ENCODE peak calls at places on chromosomes 16 and 17, in six cellular contexts. X is endodermal cell, A is RWPE2, J is dorsolateral prefrontal cortex, N is HL-60, B is right cardiac atrium. F is an unnamed sample.
A peak's percentile ranks its signal among the peaks of the same experiment; 100 is the strongest.

GRCh38 chr16:2079311-2079800 is 31.6 kb downstream of the TSC2 start:
- DNase-seq in N (no peak), B (no peak), A (no peak), J (no peak), X (no peak), F (no peak)

GRCh38 chr16:383326-384020 is 1.7 kb upstream of the PGAP6 start:
- DNase-seq in X (peak; percentile 93), N (no peak), B (peak; percentile 53), J (no peak), A (peak; percentile 75), F (no peak)

GRCh38 chr17:41697122-41697962 is 8.7 kb downstream of the EIF1 start:
- DNase-seq in J (peak; percentile 43), N (peak; percentile 74), X (peak; percentile 37), B (peak; percentile 83), A (no peak), F (no peak)

GRCh38 chr16:73298562-73298961 is 250.6 kb upstream of the ZFHX3 start:
- DNase-seq in N (no peak), X (peak; percentile 63), B (no peak), J (no peak), A (no peak), F (no peak)

GRCh38 chr16:78478267-78478821 is 378.9 kb downstream of the WWOX start:
- DNase-seq in B (no peak), A (no peak), J (no peak), X (peak; percentile 75), N (no peak), F (no peak)

GRCh38 chr17:38562215-38562569 is 43.6 kb downstream of the SRCIN1 start:
- DNase-seq in A (no peak), J (no peak), N (no peak), X (no peak), B (no peak), F (no peak)

GRCh38 chr16:51061355-51061754 is 89.7 kb downstream of the SALL1 start:
- DNase-seq in A (no peak), B (no peak), X (no peak), N (no peak), J (no peak), F (no peak)

GRCh38 chr17:51120357-51120738 is 320 bp downstream of the SPAG9 start:
- DNase-seq in X (no peak), B (no peak), A (peak; percentile 73), N (peak; percentile 39), J (peak; percentile 45), F (peak; percentile 55)

GRCh38 chr17:35429702-35430101 is 2.6 kb downstream of the SLFN12 start:
- DNase-seq in B (no peak), N (no peak), X (no peak), A (no peak), J (no peak), F (no peak)

GRCh38 chr16:56603589-56603988 is 4.8 kb upstream of the MT2A start:
- DNase-seq in B (peak; percentile 68), J (peak; percentile 33), X (peak; percentile 87), A (no peak), N (peak; percentile 62), F (peak; percentile 89)

GRCh38 chr16:14302399-14303181 is 231.5 kb downstream of the MRTFB start:
- DNase-seq in J (peak; percentile 43), B (peak; percentile 81), A (no peak), N (no peak), X (peak; percentile 78), F (peak; percentile 35)

GRCh38 chr17:77068915-77069314 is 71.9 kb upstream of the SEC14L1 start:
- DNase-seq in N (no peak), J (no peak), A (peak; percentile 79), X (no peak), B (no peak), F (no peak)

GRCh38 chr17:81517339-81518112 is 4.9 kb upstream of the ACTG1 start:
- DNase-seq in X (peak; percentile 86), J (no peak), A (peak; percentile 52), B (peak; percentile 67), N (peak; percentile 43), F (peak; percentile 88)

GRCh38 chr16:191783-192294 is 11.6 kb downstream of the HBQ1 start:
- DNase-seq in B (no peak), J (no peak), N (no peak), X (no peak), A (no peak), F (no peak)

GRCh38 chr17:27856676-27857429 is 36.3 kb downstream of the LYRM9 start:
- DNase-seq in X (peak; percentile 46), N (no peak), A (no peak), B (no peak), J (no peak), F (no peak)

GRCh38 chr16:1188781-1189189 is 35.9 kb downstream of the CACNA1H start:
- DNase-seq in A (no peak), J (no peak), X (peak; percentile 90), B (peak; percentile 78), N (peak; percentile 3), F (no peak)

DNA sequence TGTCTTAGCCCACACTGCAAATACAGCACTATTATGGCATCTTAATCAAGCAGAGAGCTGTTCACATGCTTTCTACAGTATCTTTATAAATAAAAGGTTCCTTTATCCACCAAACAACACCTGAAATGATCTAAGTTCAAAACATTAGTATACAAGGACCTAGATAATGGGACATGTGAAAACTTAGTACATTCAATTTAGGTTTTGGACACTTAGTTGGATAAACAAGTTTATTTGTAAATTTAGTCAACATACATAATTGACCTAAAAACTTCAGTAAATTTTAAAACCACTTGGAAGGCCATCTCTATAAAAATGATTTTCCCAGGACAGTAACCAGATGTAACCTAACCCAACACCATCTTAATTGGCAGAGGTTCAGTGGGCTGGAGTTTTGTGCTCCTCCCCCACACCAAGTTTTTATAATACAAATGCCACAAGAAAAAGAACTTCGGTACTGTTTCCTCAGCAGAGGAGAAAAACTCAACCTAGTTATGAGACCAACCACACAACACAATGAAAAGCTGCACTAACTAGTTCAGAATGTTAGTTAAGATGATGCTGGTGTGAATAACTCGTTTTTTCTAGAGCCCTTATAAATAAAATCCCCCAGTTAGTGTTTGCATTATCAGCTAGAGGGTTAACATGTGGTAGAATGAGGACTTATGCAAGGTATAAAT is 7.2 kb upstream of the UNK start:
- DNase-seq in B (no peak), X (no peak), J (no peak), A (no peak), N (no peak), F (no peak)
- H3K27ac ChIP-seq in B (peak overlapping the region; percentile 0), X (no peak overlapping the region), J (no peak overlapping the region), A (peak overlapping the region; percentile 92), N (peak overlapping the region; percentile 7), F (no peak overlapping the region)

GRCh38 chr17:7024402-7024785 is 1.5 kb downstream of the BCL6B start:
- DNase-seq in X (peak; percentile 50), J (no peak), N (no peak), B (no peak), A (no peak), F (no peak)
- H3K27ac ChIP-seq in X (no peak overlapping the region), J (no peak overlapping the region), N (no peak overlapping the region), B (no peak overlapping the region), A (no peak overlapping the region), F (no peak overlapping the region)

GRCh38 chr16:79767597-79768280 is 167.2 kb upstream of the MAF start:
- DNase-seq in N (no peak), B (peak; percentile 50), A (no peak), X (peak; percentile 60), J (peak; percentile 15), F (no peak)
- H3K27ac ChIP-seq in N (no peak overlapping the region), B (peak overlapping the region; percentile 63), A (peak overlapping the region; percentile 26), X (no peak overlapping the region), J (peak overlapping the region; percentile 81), F (no peak overlapping the region)

GRCh38 chr16:71722801-71723536 is 1.5 kb downstream of the PHLPP2 start:
- DNase-seq in A (peak; percentile 91), B (peak; percentile 90), J (peak; percentile 54), X (peak; percentile 94), N (peak; percentile 10), F (peak; percentile 78)

GRCh38 chr16:71721066-71721740 is 3.3 kb downstream of the PHLPP2 start:
- DNase-seq in B (no peak), N (no peak), A (no peak), X (no peak), J (no peak), F (no peak)

GRCh38 chr16:71726491-71727319 is 2.2 kb upstream of the PHLPP2 start:
- DNase-seq in N (no peak), J (no peak), B (no peak), X (no peak), A (no peak), F (no peak)

GRCh38 chr16:71724320-71724751 is at the start of gene PHLPP2:
- DNase-seq in B (no peak), J (no peak), X (no peak), A (no peak), N (no peak), F (no peak)

DNA sequence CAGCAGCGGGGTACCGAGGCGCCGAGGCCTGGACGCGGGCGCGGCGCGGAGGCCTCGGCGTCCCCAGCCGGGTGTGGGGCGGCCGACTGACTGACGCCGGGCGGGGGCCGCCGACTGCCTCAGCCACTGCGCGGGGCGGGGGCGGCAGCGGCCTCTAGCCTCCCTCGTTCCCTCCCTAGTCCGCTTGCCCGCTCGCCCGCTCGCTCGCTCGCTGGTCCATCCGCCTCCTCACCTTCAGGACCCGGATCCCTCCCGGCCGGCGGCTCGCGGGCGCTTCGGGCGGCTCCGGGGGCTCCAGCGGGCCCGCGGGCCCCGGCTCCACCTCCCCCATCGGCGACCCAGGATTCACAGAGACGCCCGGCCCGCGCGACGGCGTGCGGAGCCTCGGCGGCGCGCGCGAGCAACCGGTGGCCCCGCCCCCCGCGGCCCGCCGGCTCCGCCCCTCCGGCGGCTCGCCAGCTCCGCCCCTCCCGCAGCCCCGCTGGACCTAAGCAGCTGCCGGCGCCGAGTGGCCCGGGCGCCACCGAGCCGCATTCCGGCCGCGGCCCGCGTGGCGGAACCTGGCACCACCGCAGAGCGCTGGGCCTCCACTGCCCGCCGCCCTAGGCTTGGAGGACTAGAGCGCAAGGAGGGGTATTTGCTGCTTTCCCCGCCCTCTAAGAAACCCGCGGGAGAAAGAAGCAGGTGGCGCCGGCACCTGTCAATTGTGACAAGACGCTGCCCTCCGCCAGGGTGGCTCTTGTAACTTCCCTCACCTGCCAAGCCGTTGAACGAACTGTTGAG is 773 bp downstream of the PHLPP2 start:
- DNase-seq in A (no peak), N (peak; percentile 40), B (peak; percentile 91), X (peak; percentile 92), J (peak; percentile 76), F (peak; percentile 78)
- H3K27ac ChIP-seq in A (peak overlapping the region; percentile 67), N (no peak overlapping the region), B (peak overlapping the region; percentile 50), X (peak overlapping the region; percentile 24), J (peak overlapping the region; percentile 82), F (peak overlapping the region; percentile 93)

DNA sequence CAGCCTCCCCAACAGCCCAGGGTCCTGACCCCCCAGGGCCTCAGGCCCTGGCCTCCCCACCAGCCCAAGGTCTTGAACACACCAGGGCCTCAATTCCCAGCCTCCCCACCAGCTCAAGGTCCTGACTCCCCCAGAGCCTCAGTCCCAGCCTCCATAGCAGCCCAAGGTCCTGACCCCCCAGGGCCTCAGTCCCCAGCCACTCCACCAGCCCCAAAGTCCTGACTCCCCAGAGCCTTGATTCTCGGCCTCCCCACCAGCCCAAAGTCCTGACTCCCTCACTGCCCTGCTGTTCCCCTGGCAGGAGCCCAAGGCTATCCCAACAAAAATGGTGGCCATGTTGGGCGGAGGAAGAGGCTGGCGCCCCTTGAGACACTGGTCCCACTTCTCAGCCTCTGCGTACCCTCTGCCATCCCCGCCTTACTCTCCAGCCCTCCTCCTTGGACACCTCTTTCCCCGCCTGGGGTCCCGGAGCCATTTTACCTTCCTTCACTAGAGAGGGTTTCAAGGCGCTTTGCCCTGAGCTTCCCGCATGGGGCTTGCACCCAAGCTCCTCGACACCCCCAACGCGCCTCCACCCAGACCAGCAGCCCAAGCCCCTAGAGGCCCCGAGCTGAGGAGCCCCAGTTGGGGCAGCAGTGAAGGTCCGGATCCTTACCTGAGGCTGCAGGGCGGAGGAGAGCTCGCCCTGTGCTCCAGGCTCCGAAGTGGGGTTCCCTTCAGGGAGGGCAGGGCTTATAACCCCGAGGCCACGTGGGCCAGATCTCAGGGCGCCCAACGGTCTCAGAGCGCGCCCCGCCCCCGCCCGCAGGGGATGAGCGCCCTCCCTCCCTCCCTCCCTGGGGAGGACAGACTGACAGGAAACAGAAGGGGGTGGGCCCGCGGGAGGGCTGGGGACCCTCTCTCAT is 3.5 kb upstream of the TSPOAP1 start:
- DNase-seq in A (peak; percentile 65), J (no peak), B (peak; percentile 89), N (peak; percentile 96), X (no peak), F (no peak)
- H3K27ac ChIP-seq in A (no peak overlapping the region), J (peak overlapping the region; percentile 35), B (no peak overlapping the region), N (peak overlapping the region; percentile 100), X (no peak overlapping the region), F (no peak overlapping the region)